ENCODE peak calls at places on chromosomes 16 and 17, in ten cellular contexts. W is osteocyte; K is fibroblast of lung; N is left colon; R is activated CD4-positive, alpha-beta T cell treated with anti-CD3 and anti-CD28 coated beads, Interleukin-2, amount 10 ng/mL, durations not matched to agents 7 days and 5 days; M is left ventricle myocardium inferior; V is GM19239; B is body of pancreas; J is AG08396; C is HTR-8/SVneo. G is an unnamed sample.

GRCh38 chr16:66900721-66901441 is 17.8 kb downstream of the CDH16 start:
- DNase-seq in V (no peak), M (no peak), N (no peak), W (no peak), B (no peak), C (no peak), K (no peak), J (no peak), R (no peak), G (no peak)

GRCh38 chr16:83095926-83096692 is 469.3 kb downstream of the CDH13 start:
- DNase-seq in B (no peak), J (peak; percentile 13), W (no peak), R (no peak), V (no peak), C (no peak), K (peak; percentile 59), M (no peak), N (no peak), G (no peak)

GRCh38 chr16:84667600-84668309 is 19.4 kb downstream of the KLHL36 start:
- DNase-seq in M (no peak), R (no peak), V (no peak), C (no peak), K (no peak), N (no peak), B (no peak), J (no peak), W (no peak), G (no peak)

GRCh38 chr17:80068301-80069160 is 32.1 kb downstream of the CCDC40 start:
- DNase-seq in B (peak; percentile 50), C (no peak), W (no peak), M (no peak), V (no peak), K (peak; percentile 78), N (no peak), R (no peak), J (peak; percentile 79), G (peak; percentile 86)

GRCh38 chr17:608911-609882 is 105.4 kb downstream of the VPS53 start:
- DNase-seq in R (no peak), V (no peak), C (no peak), M (no peak), W (no peak), K (peak; percentile 44), J (no peak), B (no peak), N (no peak), G (no peak)

GRCh38 chr17:7356072-7356549 is 1.2 kb downstream of the TMEM95 start:
- DNase-seq in B (peak; percentile 88), V (peak; percentile 83), J (peak; percentile 71), R (peak; percentile 90), M (peak; percentile 80), N (peak; percentile 90), W (peak; percentile 91), K (peak; percentile 52), C (peak; percentile 80), G (peak; percentile 73)

GRCh38 chr17:63537991-63538692 is 12.1 kb upstream of the DCAF7 start:
- DNase-seq in W (no peak), K (peak; percentile 1), J (no peak), N (no peak), C (no peak), V (no peak), B (no peak), R (no peak), M (no peak), G (no peak)

GRCh38 chr16:71557954-71558582 is 18.8 kb downstream of the TAT start:
- DNase-seq in J (no peak), K (no peak), B (no peak), M (no peak), W (no peak), N (no peak), V (no peak), R (no peak), C (no peak), G (no peak)

GRCh38 chr17:62819511-62820221 is 11.6 kb upstream of the MARCHF10 start:
- DNase-seq in K (peak; percentile 99), R (no peak), N (peak; percentile 18), V (no peak), C (peak; percentile 96), B (peak; percentile 54), J (peak; percentile 92), W (peak; percentile 85), M (peak; percentile 31), G (peak; percentile 85)

GRCh38 chr17:48445248-48445620 is 15.2 kb upstream of the SKAP1 start:
- DNase-seq in J (no peak), V (no peak), C (no peak), N (no peak), K (no peak), W (no peak), B (no peak), M (no peak), R (no peak), G (no peak)

GRCh38 chr17:73089322-73089721 is 3.2 kb downstream of the SLC39A11 start:
- DNase-seq in V (no peak), K (no peak), J (no peak), N (no peak), B (no peak), R (no peak), C (no peak), W (no peak), M (no peak), G (no peak)

GRCh38 chr17:50127661-50128361 is 2.1 kb downstream of the SAMD14 start:
- DNase-seq in B (no peak), R (no peak), K (peak; percentile 62), V (no peak), W (no peak), N (no peak), C (no peak), J (no peak), M (no peak), G (no peak)

GRCh38 chr16:82082543-82083244 is 47.6 kb downstream of the HSD17B2 start:
- DNase-seq in C (peak; percentile 11), R (no peak), W (no peak), B (no peak), K (peak; percentile 65), N (no peak), M (no peak), J (peak; percentile 44), V (no peak), G (no peak)

GRCh38 chr16:87404764-87405625 is 12.9 kb downstream of the MAP1LC3B start:
- DNase-seq in V (no peak), M (peak; percentile 12), C (no peak), J (no peak), W (no peak), K (no peak), N (no peak), R (no peak), B (no peak), G (no peak)

GRCh38 chr16:28317040-28317880 is 24.9 kb downstream of the SBK1 start:
- DNase-seq in K (peak; percentile 33), V (peak; percentile 89), B (peak; percentile 65), R (peak; percentile 73), M (peak; percentile 41), W (no peak), C (peak; percentile 69), J (peak; percentile 80), N (peak; percentile 64), G (peak; percentile 71)

GRCh38 chr16:48881272-48881671 is 271.3 kb upstream of the N4BP1 start:
- DNase-seq in J (no peak), W (no peak), C (no peak), V (no peak), N (no peak), K (no peak), R (no peak), M (no peak), B (no peak), G (no peak)

GRCh38 chr17:46043606-46044005 is 44.6 kb downstream of the STH start:
- DNase-seq in V (no peak), C (no peak), M (no peak), N (no peak), W (no peak), K (no peak), B (no peak), J (no peak), R (no peak), G (no peak)

GRCh38 chr16:56807011-56807675 is 57.9 kb upstream of the SLC12A3 start:
- DNase-seq in C (peak; percentile 46), K (peak; percentile 80), V (no peak), R (no peak), B (no peak), J (no peak), W (no peak), M (no peak), N (no peak), G (no peak)

GRCh38 chr17:11969565-11969964 is 27.7 kb downstream of the ZNF18 start:
- DNase-seq in V (no peak), M (no peak), N (no peak), W (no peak), J (no peak), K (no peak), R (no peak), C (no peak), B (no peak), G (no peak)

GRCh38 chr17:17824119-17824779 is 12.5 kb downstream of the SREBF1 start:
- DNase-seq in N (peak; percentile 61), K (no peak), W (no peak), C (no peak), V (no peak), M (no peak), J (no peak), R (no peak), B (no peak), G (peak; percentile 82)

GRCh38 chr17:20208717-20209116 is 199.6 kb downstream of the SPECC1 start:
- DNase-seq in J (no peak), W (no peak), N (no peak), R (no peak), V (no peak), M (no peak), K (peak; percentile 47), C (no peak), B (no peak), G (no peak)

GRCh38 chr16:84180519-84181140 is 6.2 kb downstream of the TAF1C start:
- DNase-seq in K (no peak), W (no peak), J (no peak), B (no peak), M (peak; percentile 62), R (no peak), C (no peak), N (no peak), V (no peak), G (no peak)

GRCh38 chr16:57727610-57728009 is 8.0 kb upstream of the KATNB1 start:
- DNase-seq in J (no peak), W (no peak), B (no peak), N (no peak), M (no peak), K (no peak), V (no peak), C (no peak), R (no peak), G (no peak)

GRCh38 chr17:78272181-78272913 is 40.9 kb downstream of the TMEM235 start:
- DNase-seq in W (no peak), C (peak; percentile 63), B (peak; percentile 58), K (peak; percentile 46), M (peak; percentile 61), J (peak; percentile 49), R (peak; percentile 59), V (no peak), N (peak; percentile 63), G (peak; percentile 92)

GRCh38 chr17:1605681-1606351 is 22.8 kb downstream of the SLC43A2 start:
- DNase-seq in V (no peak), B (no peak), C (no peak), W (no peak), K (no peak), M (no peak), J (no peak), N (no peak), R (no peak), G (no peak)

GRCh38 chr17:8117367-8117979 is 841 bp downstream of the ALOXE3 start:
- DNase-seq in C (no peak), R (no peak), W (no peak), M (no peak), K (no peak), V (no peak), J (no peak), N (no peak), B (no peak), G (peak; percentile 22)

GRCh38 chr17:17062356-17062755 is 20.1 kb downstream of the MPRIP start:
- DNase-seq in K (no peak), N (no peak), V (no peak), J (no peak), R (no peak), B (no peak), W (no peak), C (no peak), M (no peak), G (peak; percentile 71)

GRCh38 chr16:65757064-65757463 is 609.4 kb upstream of the CDH5 start:
- DNase-seq in N (no peak), K (no peak), V (no peak), B (no peak), C (no peak), J (no peak), R (no peak), W (no peak), M (no peak), G (peak; percentile 88)